ENCODE peak calls at places on chromosomes 2 and 18, in eight cellular contexts. U is neural crest cell; O is dermis blood vessel endothelial cell; E is neural progenitor cell; V is activated naive CD8-positive, alpha-beta T cell treated with anti-CD3 and anti-CD28 coated beads, Interleukin-2, amount 50 U/mL, for 24 hours; L is activated T-cell treated with anti-CD3 and anti-CD28 coated beads, Interleukin-2, amount 50 U/mL, for 72 hours; B is GM12891; A is stimulated activated CD4-positive, alpha-beta T cell treated with anti-CD3 and anti-CD28 coated beads, Interleukin-12 subunit alpha, Interleukin-12 subunit beta, amount 100 ng/mL, for 4 hours. F is an unnamed sample.
A peak's percentile ranks its signal among the peaks of the same experiment; 100 is the strongest.

GRCh38 chr2:109482371-109482841 is 131.4 kb downstream of the SEPTIN10 start:
- DNase-seq in U (no peak), O (peak; percentile 65), E (no peak), V (no peak), L (no peak), B (no peak), A (no peak), F (no peak)

GRCh38 chr2:201363857-201364560 is 6.9 kb upstream of the FLACC1 start:
- DNase-seq in U (no peak), O (peak; percentile 78), E (peak; percentile 61), V (peak; percentile 20), L (peak; percentile 8), B (no peak), A (no peak), F (no peak)

GRCh38 chr2:165793779-165794519 is at the start of gene GALNT3:
- DNase-seq in U (peak; percentile 20), O (no peak), E (peak; percentile 68), V (peak; percentile 28), L (peak; percentile 37), B (peak; percentile 22), A (peak; percentile 20), F (peak; percentile 26)

GRCh38 chr2:11677146-11678055 is 7.4 kb upstream of the NTSR2 start:
- DNase-seq in U (no peak), O (no peak), E (peak; percentile 33), V (no peak), L (no peak), B (no peak), A (no peak), F (no peak)

GRCh38 chr18:58615150-58616132 is 13.4 kb downstream of the ALPK2 start:
- DNase-seq in U (no peak), O (no peak), E (no peak), V (peak; percentile 54), L (peak; percentile 88), B (peak; percentile 25), A (peak; percentile 42), F (no peak)

GRCh38 chr2:174176898-174177297 is 71.4 kb downstream of the OLA1 start:
- DNase-seq in U (no peak), O (peak; percentile 36), E (no peak), V (no peak), L (no peak), B (no peak), A (no peak), F (no peak)

GRCh38 chr2:216023055-216023648 is 9.8 kb upstream of the MREG start:
- DNase-seq in U (peak; percentile 36), O (peak; percentile 76), E (peak; percentile 55), V (peak; percentile 62), L (peak; percentile 57), B (no peak), A (peak; percentile 37), F (no peak)

GRCh38 chr2:164430166-164430783 is 191.0 kb downstream of the GRB14 start:
- DNase-seq in U (peak; percentile 47), O (peak; percentile 68), E (peak; percentile 70), V (no peak), L (no peak), B (no peak), A (no peak), F (no peak)

GRCh38 chr2:182611009-182611408 is 105.0 kb upstream of the DNAJC10 start:
- DNase-seq in U (no peak), O (no peak), E (no peak), V (no peak), L (no peak), B (no peak), A (no peak), F (no peak)

GRCh38 chr2:236607471-236608307 is 38.1 kb downstream of the ACKR3 start:
- DNase-seq in U (no peak), O (no peak), E (peak; percentile 27), V (no peak), L (no peak), B (no peak), A (no peak), F (no peak)

GRCh38 chr2:168244318-168244717 is 3.1 kb downstream of the STK39 start:
- DNase-seq in U (no peak), O (no peak), E (no peak), V (peak; percentile 31), L (peak; percentile 77), B (no peak), A (peak; percentile 26), F (no peak)

GRCh38 chr2:31216734-31217133 is 581 bp downstream of the CAPN14 start:
- DNase-seq in U (no peak), O (no peak), E (no peak), V (no peak), L (peak; percentile 7), B (no peak), A (no peak), F (no peak)

GRCh38 chr2:230921806-230922595 is 3.0 kb downstream of the GPR55 start:
- DNase-seq in U (no peak), O (no peak), E (no peak), V (peak; percentile 4), L (no peak), B (no peak), A (no peak), F (no peak)

GRCh38 chr2:3465844-3466481 is 53.4 kb downstream of the ADI1 start:
- DNase-seq in U (no peak), O (no peak), E (no peak), V (no peak), L (no peak), B (no peak), A (no peak), F (no peak)

GRCh38 chr2:134911386-134911785 is 7.2 kb upstream of the CCNT2 start:
- DNase-seq in U (no peak), O (no peak), E (no peak), V (no peak), L (no peak), B (no peak), A (no peak), F (no peak)

GRCh38 chr2:177143444-177143843 is 69.2 kb upstream of the HNRNPA3 start:
- DNase-seq in U (no peak), O (peak; percentile 96), E (peak; percentile 41), V (no peak), L (no peak), B (no peak), A (no peak), F (no peak)

GRCh38 chr18:70234667-70235459 is 29.4 kb upstream of the RTTN start:
- DNase-seq in U (no peak), O (peak; percentile 26), E (no peak), V (no peak), L (no peak), B (no peak), A (no peak), F (no peak)

GRCh38 chr2:16005819-16006536 is 65.6 kb downstream of the MYCN start:
- DNase-seq in U (no peak), O (no peak), E (no peak), V (no peak), L (no peak), B (no peak), A (no peak), F (no peak)

GRCh38 chr2:21220930-21221329 is 97.2 kb downstream of the TDRD15 start:
- DNase-seq in U (no peak), O (peak; percentile 15), E (no peak), V (no peak), L (no peak), B (no peak), A (no peak), F (no peak)